ENCODE peak calls at places on chromosomes 6 and 20, in nine cellular contexts. H, G, D, S, N, J, K, E and A are unnamed samples.

GRCh38 chr6:97059473-97059872 is 134.9 kb downstream of the KLHL32 start:
- DNase-seq in J (peak), N (no peak), G (no peak), E (no peak), D (no peak), H (peak), S (peak), K (peak), A (peak)

GRCh38 chr20:36461600-36462439 is 79.5 kb upstream of the MYL9 start:
- DNase-seq in K (peak), G (peak), E (no peak), S (peak), N (no peak), J (peak), D (no peak), H (peak), A (no peak)

GRCh38 chr6:31559958-31560696 is 12.0 kb upstream of the LTA start:
- DNase-seq in J (peak), K (no peak), G (peak), S (no peak), E (no peak), H (peak), D (no peak), N (peak), A (no peak)

GRCh38 chr6:13635948-13636658 is 21.0 kb downstream of the NOL7 start:
- DNase-seq in G (no peak), K (no peak), H (no peak), S (no peak), D (no peak), N (no peak), J (no peak), E (no peak), A (no peak)

GRCh38 chr6:16752206-16752867 is 8.9 kb downstream of the ATXN1 start:
- DNase-seq in E (no peak), K (no peak), S (no peak), J (peak), H (peak), D (no peak), G (no peak), N (no peak), A (peak)

GRCh38 chr6:108666656-108667260 is 106.0 kb downstream of the FOXO3 start:
- DNase-seq in H (no peak), S (peak), N (no peak), D (no peak), J (no peak), G (no peak), K (no peak), E (no peak), A (no peak)

GRCh38 chr20:52569201-52569600 is 377.6 kb upstream of the ZFP64 start:
- DNase-seq in S (no peak), E (no peak), N (no peak), K (no peak), G (no peak), H (peak), J (no peak), D (no peak), A (no peak)

GRCh38 chr20:17859616-17860232 is 108.9 kb downstream of the SNX5 start:
- DNase-seq in K (no peak), G (no peak), E (no peak), N (no peak), D (no peak), H (no peak), J (no peak), S (no peak), A (no peak)

GRCh38 chr20:47027042-47027441 is 132.4 kb downstream of the EYA2 start:
- DNase-seq in K (no peak), D (no peak), E (no peak), J (no peak), S (no peak), H (peak), N (no peak), G (no peak), A (no peak)

GRCh38 chr6:6546318-6547110 is 42.0 kb upstream of the LY86 start:
- DNase-seq in J (peak), E (no peak), H (peak), D (no peak), N (no peak), G (no peak), S (peak), K (peak), A (no peak)

GRCh38 chr6:15365273-15365687 is 119.4 kb downstream of the JARID2 start:
- DNase-seq in G (no peak), H (peak), N (peak), E (peak), S (peak), K (peak), D (peak), J (peak), A (peak)

GRCh38 chr6:122530440-122531046 is 58.9 kb upstream of the SERINC1 start:
- DNase-seq in H (peak), K (peak), D (no peak), S (peak), E (peak), N (peak), G (no peak), J (peak), A (peak)

GRCh38 chr6:149233056-149233715 is 84.3 kb upstream of the TAB2 start:
- DNase-seq in H (peak), S (peak), N (peak), D (no peak), K (no peak), J (peak), G (peak), E (no peak), A (peak)

GRCh38 chr20:23654722-23655121 is 17.0 kb upstream of the CST3 start:
- DNase-seq in G (no peak), N (no peak), J (no peak), K (no peak), H (no peak), D (no peak), E (no peak), S (no peak), A (no peak)

GRCh38 chr6:20868397-20869185 is 334.3 kb downstream of the CDKAL1 start:
- DNase-seq in J (no peak), N (no peak), E (no peak), S (no peak), D (no peak), K (peak), H (no peak), G (no peak), A (no peak)

GRCh38 chr20:45097485-45098095 is 3.3 kb downstream of the KCNS1 start:
- DNase-seq in D (no peak), S (no peak), H (peak), N (no peak), K (no peak), G (no peak), J (no peak), E (no peak), A (no peak)

GRCh38 chr6:149007846-149008245 is 261.0 kb downstream of the UST start:
- DNase-seq in K (no peak), G (no peak), J (no peak), N (no peak), H (no peak), E (no peak), D (no peak), S (no peak), A (no peak)

GRCh38 chr6:80289727-80290126 is 183.3 kb downstream of the BCKDHB start:
- DNase-seq in S (no peak), J (no peak), N (no peak), H (no peak), K (no peak), E (no peak), G (no peak), D (no peak), A (no peak)

GRCh38 chr6:19301980-19302379 is 535.2 kb upstream of the ID4 start:
- DNase-seq in K (no peak), H (no peak), G (no peak), J (peak), E (no peak), D (no peak), N (no peak), S (no peak), A (no peak)

GRCh38 chr20:54619181-54619580 is 143.8 kb downstream of the DOK5 start:
- DNase-seq in J (no peak), E (no peak), K (no peak), S (no peak), D (no peak), N (no peak), G (no peak), H (no peak), A (no peak)

GRCh38 chr6:37676071-37676470 is 21.6 kb downstream of the MDGA1 start:
- DNase-seq in N (no peak), D (no peak), E (no peak), S (no peak), H (no peak), K (no peak), J (no peak), G (no peak), A (no peak)

GRCh38 chr6:35046098-35046497 is 95.0 kb downstream of the TCP11 start:
- DNase-seq in N (no peak), E (no peak), S (no peak), K (no peak), D (no peak), G (no peak), H (no peak), J (no peak), A (no peak)

GRCh38 chr6:149140137-149140909 is 177.2 kb upstream of the TAB2 start:
- DNase-seq in J (no peak), H (no peak), G (peak), N (no peak), K (no peak), D (no peak), E (no peak), S (no peak), A (no peak)

GRCh38 chr6:26156850-26157149 is 69.6 kb downstream of the HFE start:
- DNase-seq in G (peak), K (no peak), D (no peak), N (no peak), S (peak), H (no peak), E (no peak), J (no peak), A (no peak)

GRCh38 chr6:14784596-14785360 is 461.1 kb upstream of the JARID2 start:
- DNase-seq in H (no peak), J (no peak), K (no peak), E (no peak), G (no peak), S (no peak), N (no peak), D (no peak), A (no peak)

GRCh38 chr6:27078734-27079357 is 168.7 kb upstream of the PRSS16 start:
- DNase-seq in G (no peak), D (no peak), J (peak), S (peak), K (peak), N (no peak), H (peak), E (peak), A (peak)

GRCh38 chr6:120558294-120558693 is 776.0 kb downstream of the TBC1D32 start:
- DNase-seq in K (no peak), G (no peak), H (no peak), E (no peak), N (no peak), J (no peak), S (no peak), D (no peak), A (no peak)

GRCh38 chr6:130872250-130873095 is 45.3 kb downstream of the SMLR1 start:
- DNase-seq in J (peak), H (peak), E (no peak), S (peak), K (no peak), D (peak), N (peak), G (peak), A (peak)

GRCh38 chr6:130882370-130882769 is 55.2 kb downstream of the SMLR1 start:
- DNase-seq in H (no peak), N (no peak), K (no peak), G (no peak), J (no peak), E (no peak), D (no peak), S (no peak), A (no peak)

GRCh38 chr6:161135695-161136591 is 137.9 kb downstream of the AGPAT4 start:
- DNase-seq in D (no peak), G (no peak), N (no peak), J (no peak), K (no peak), E (no peak), S (no peak), H (no peak), A (no peak)

GRCh38 chr6:98716341-98716740 is 118.0 kb upstream of the POU3F2 start:
- DNase-seq in H (no peak), G (no peak), J (no peak), S (peak), D (no peak), E (no peak), K (no peak), N (no peak), A (no peak)